ENCODE peak calls at places on chromosome 16, in nine cellular contexts. One of them, this sample, is unnamed.

GRCh38 chr16:7268182-7268581 is 64.5 kb upstream of the RBFOX1 start:
- DNase-seq in heart left ventricle: peak; percentile 19
- DNase-seq in mesothelial cell of epicardium: no peak
- DNase-seq in left ventricle myocardium inferior: no peak
- DNase-seq in transverse colon: no peak
- DNase-seq in SK-N-SH: peak; percentile 46
- DNase-seq in AG09319: no peak
- DNase-seq in pancreas: no peak
- DNase-seq in IMR-90: no peak
- DNase-seq in this sample: peak; percentile 25

GRCh38 chr16:74699666-74700065 is 996 bp downstream of the MLKL start:
- DNase-seq in heart left ventricle: no peak
- DNase-seq in mesothelial cell of epicardium: no peak
- DNase-seq in left ventricle myocardium inferior: no peak
- DNase-seq in transverse colon: peak; percentile 35
- DNase-seq in SK-N-SH: no peak
- DNase-seq in AG09319: no peak
- DNase-seq in pancreas: no peak
- DNase-seq in IMR-90: no peak
- DNase-seq in this sample: no peak

GRCh38 chr16:55543470-55543869 is 23.0 kb upstream of the CAPNS2 start:
- DNase-seq in heart left ventricle: no peak
- DNase-seq in mesothelial cell of epicardium: no peak
- DNase-seq in left ventricle myocardium inferior: no peak
- DNase-seq in transverse colon: no peak
- DNase-seq in SK-N-SH: peak; percentile 16
- DNase-seq in AG09319: no peak
- DNase-seq in pancreas: no peak
- DNase-seq in IMR-90: peak; percentile 41
- DNase-seq in this sample: no peak

GRCh38 chr16:78506372-78507193 is 407.1 kb downstream of the WWOX start:
- DNase-seq in heart left ventricle: no peak
- DNase-seq in mesothelial cell of epicardium: no peak
- DNase-seq in left ventricle myocardium inferior: no peak
- DNase-seq in transverse colon: no peak
- DNase-seq in SK-N-SH: no peak
- DNase-seq in AG09319: no peak
- DNase-seq in pancreas: no peak
- DNase-seq in IMR-90: no peak
- DNase-seq in this sample: no peak

GRCh38 chr16:9645911-9646310 is 536.3 kb downstream of the GRIN2A start:
- DNase-seq in heart left ventricle: no peak
- DNase-seq in mesothelial cell of epicardium: no peak
- DNase-seq in left ventricle myocardium inferior: no peak
- DNase-seq in transverse colon: no peak
- DNase-seq in SK-N-SH: no peak
- DNase-seq in AG09319: no peak
- DNase-seq in pancreas: no peak
- DNase-seq in IMR-90: no peak
- DNase-seq in this sample: no peak

GRCh38 chr16:57510016-57510871 is 24.0 kb upstream of the DOK4 start:
- DNase-seq in heart left ventricle: no peak
- DNase-seq in mesothelial cell of epicardium: no peak
- DNase-seq in left ventricle myocardium inferior: no peak
- DNase-seq in transverse colon: no peak
- DNase-seq in SK-N-SH: peak; percentile 85
- DNase-seq in AG09319: no peak
- DNase-seq in pancreas: no peak
- DNase-seq in IMR-90: no peak
- DNase-seq in this sample: no peak

GRCh38 chr16:1035066-1035415 is 37.5 kb upstream of the SSTR5 start:
- DNase-seq in heart left ventricle: no peak
- DNase-seq in mesothelial cell of epicardium: no peak
- DNase-seq in left ventricle myocardium inferior: no peak
- DNase-seq in transverse colon: no peak
- DNase-seq in SK-N-SH: no peak
- DNase-seq in AG09319: no peak
- DNase-seq in pancreas: no peak
- DNase-seq in IMR-90: no peak
- DNase-seq in this sample: no peak

GRCh38 chr16:85310868-85311585 is 198.8 kb upstream of the CIBAR2 start:
- DNase-seq in heart left ventricle: no peak
- DNase-seq in mesothelial cell of epicardium: no peak
- DNase-seq in left ventricle myocardium inferior: peak; percentile 37
- DNase-seq in transverse colon: no peak
- DNase-seq in SK-N-SH: no peak
- DNase-seq in AG09319: no peak
- DNase-seq in pancreas: peak; percentile 68
- DNase-seq in IMR-90: no peak
- DNase-seq in this sample: no peak

GRCh38 chr16:13300066-13300465 is 398.7 kb downstream of the SHISA9 start:
- DNase-seq in heart left ventricle: no peak
- DNase-seq in mesothelial cell of epicardium: no peak
- DNase-seq in left ventricle myocardium inferior: no peak
- DNase-seq in transverse colon: no peak
- DNase-seq in SK-N-SH: no peak
- DNase-seq in AG09319: no peak
- DNase-seq in pancreas: no peak
- DNase-seq in IMR-90: no peak
- DNase-seq in this sample: no peak

GRCh38 chr16:86363057-86363490 is 147.3 kb upstream of the FOXF1 start:
- DNase-seq in heart left ventricle: no peak
- DNase-seq in mesothelial cell of epicardium: no peak
- DNase-seq in left ventricle myocardium inferior: no peak
- DNase-seq in transverse colon: peak; percentile 23
- DNase-seq in SK-N-SH: no peak
- DNase-seq in AG09319: peak; percentile 91
- DNase-seq in pancreas: no peak
- DNase-seq in IMR-90: peak; percentile 98
- DNase-seq in this sample: no peak

GRCh38 chr16:31301708-31302400 is 42.1 kb downstream of the ITGAM start:
- DNase-seq in heart left ventricle: no peak
- DNase-seq in mesothelial cell of epicardium: no peak
- DNase-seq in left ventricle myocardium inferior: no peak
- DNase-seq in transverse colon: no peak
- DNase-seq in SK-N-SH: no peak
- DNase-seq in AG09319: no peak
- DNase-seq in pancreas: no peak
- DNase-seq in IMR-90: no peak
- DNase-seq in this sample: no peak

GRCh38 chr16:69150146-69150865 is 17.9 kb downstream of the UTP4 start:
- DNase-seq in heart left ventricle: peak; percentile 52
- DNase-seq in mesothelial cell of epicardium: no peak
- DNase-seq in left ventricle myocardium inferior: no peak
- DNase-seq in transverse colon: peak; percentile 60
- DNase-seq in SK-N-SH: peak; percentile 67
- DNase-seq in AG09319: peak; percentile 60
- DNase-seq in pancreas: no peak
- DNase-seq in IMR-90: peak; percentile 81
- DNase-seq in this sample: no peak

GRCh38 chr16:70808371-70808770 is 7.4 kb upstream of the VAC14 start:
- DNase-seq in heart left ventricle: no peak
- DNase-seq in mesothelial cell of epicardium: no peak
- DNase-seq in left ventricle myocardium inferior: no peak
- DNase-seq in transverse colon: no peak
- DNase-seq in SK-N-SH: no peak
- DNase-seq in AG09319: no peak
- DNase-seq in pancreas: no peak
- DNase-seq in IMR-90: no peak
- DNase-seq in this sample: no peak

GRCh38 chr16:24423332-24423731 is 116.0 kb upstream of the RBBP6 start:
- DNase-seq in heart left ventricle: no peak
- DNase-seq in mesothelial cell of epicardium: no peak
- DNase-seq in left ventricle myocardium inferior: no peak
- DNase-seq in transverse colon: no peak
- DNase-seq in SK-N-SH: no peak
- DNase-seq in AG09319: no peak
- DNase-seq in pancreas: no peak
- DNase-seq in IMR-90: no peak
- DNase-seq in this sample: no peak

GRCh38 chr16:82580293-82580900 is 46.4 kb upstream of the CDH13 start:
- DNase-seq in heart left ventricle: no peak
- DNase-seq in mesothelial cell of epicardium: no peak
- DNase-seq in left ventricle myocardium inferior: no peak
- DNase-seq in transverse colon: no peak
- DNase-seq in SK-N-SH: peak; percentile 22
- DNase-seq in AG09319: no peak
- DNase-seq in pancreas: no peak
- DNase-seq in IMR-90: no peak
- DNase-seq in this sample: no peak

GRCh38 chr16:55663225-55663624 is 7.4 kb downstream of the SLC6A2 start:
- DNase-seq in heart left ventricle: no peak
- DNase-seq in mesothelial cell of epicardium: no peak
- DNase-seq in left ventricle myocardium inferior: no peak
- DNase-seq in transverse colon: no peak
- DNase-seq in SK-N-SH: no peak
- DNase-seq in AG09319: no peak
- DNase-seq in pancreas: no peak
- DNase-seq in IMR-90: no peak
- DNase-seq in this sample: no peak

GRCh38 chr16:49951568-49952195 is 73.3 kb upstream of the CNEP1R1 start:
- DNase-seq in heart left ventricle: no peak
- DNase-seq in mesothelial cell of epicardium: no peak
- DNase-seq in left ventricle myocardium inferior: no peak
- DNase-seq in transverse colon: no peak
- DNase-seq in SK-N-SH: no peak
- DNase-seq in AG09319: no peak
- DNase-seq in pancreas: no peak
- DNase-seq in IMR-90: no peak
- DNase-seq in this sample: no peak
- TF ChIP-seq CTCF in heart left ventricle: no peak
- TF ChIP-seq CTCF in mesothelial cell of epicardium: no peak
- TF ChIP-seq CTCF in left ventricle myocardium inferior: no peak
- TF ChIP-seq CTCF in transverse colon: no peak
- TF ChIP-seq CTCF in SK-N-SH: no peak
- TF ChIP-seq CTCF in AG09319: no peak
- TF ChIP-seq CTCF in pancreas: no peak
- TF ChIP-seq CTCF in IMR-90: no peak
- TF ChIP-seq CTCF in this sample: no peak

GRCh38 chr16:51374346-51374745 is 223.3 kb upstream of the SALL1 start:
- DNase-seq in heart left ventricle: no peak
- DNase-seq in mesothelial cell of epicardium: no peak
- DNase-seq in left ventricle myocardium inferior: no peak
- DNase-seq in transverse colon: no peak
- DNase-seq in SK-N-SH: no peak
- DNase-seq in AG09319: peak; percentile 38
- DNase-seq in pancreas: no peak
- DNase-seq in IMR-90: peak; percentile 81
- DNase-seq in this sample: no peak

GRCh38 chr16:51374790-51375189 is 223.7 kb upstream of the SALL1 start:
- DNase-seq in heart left ventricle: no peak
- DNase-seq in mesothelial cell of epicardium: no peak
- DNase-seq in left ventricle myocardium inferior: no peak
- DNase-seq in transverse colon: no peak
- DNase-seq in SK-N-SH: no peak
- DNase-seq in AG09319: no peak
- DNase-seq in pancreas: no peak
- DNase-seq in IMR-90: no peak
- DNase-seq in this sample: no peak

DNA sequence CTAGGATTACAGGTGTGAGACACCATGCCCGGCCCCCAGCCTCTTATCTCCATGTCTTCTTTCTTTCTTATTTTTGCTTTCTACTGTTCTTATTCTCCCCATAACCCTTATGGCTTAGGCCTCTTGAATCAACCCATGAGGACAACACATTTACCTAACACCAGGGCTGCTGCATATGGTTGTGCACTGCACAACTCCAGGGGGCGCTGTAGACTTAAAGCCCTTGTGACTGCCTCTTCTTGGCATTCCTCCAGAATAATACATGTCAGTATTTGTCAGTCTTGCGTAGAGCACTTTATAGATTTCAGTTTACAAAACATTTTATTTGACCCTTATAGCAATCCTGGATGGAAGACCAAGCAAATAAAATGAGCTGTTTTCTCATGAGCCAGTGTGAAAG is 225.0 kb upstream of the SALL1 start:
- DNase-seq in heart left ventricle: no peak
- DNase-seq in mesothelial cell of epicardium: no peak
- DNase-seq in left ventricle myocardium inferior: no peak
- DNase-seq in transverse colon: no peak
- DNase-seq in SK-N-SH: no peak
- DNase-seq in AG09319: no peak
- DNase-seq in pancreas: no peak
- DNase-seq in IMR-90: no peak
- DNase-seq in this sample: no peak
- TF ChIP-seq CTCF in heart left ventricle: no peak
- TF ChIP-seq CTCF in mesothelial cell of epicardium: no peak
- TF ChIP-seq CTCF in left ventricle myocardium inferior: no peak
- TF ChIP-seq CTCF in transverse colon: no peak
- TF ChIP-seq CTCF in SK-N-SH: peak; percentile 25
- TF ChIP-seq CTCF in AG09319: no peak
- TF ChIP-seq CTCF in pancreas: no peak
- TF ChIP-seq CTCF in IMR-90: no peak
- TF ChIP-seq CTCF in this sample: no peak

GRCh38 chr16:80824623-80825364 is 20.4 kb upstream of the CDYL2 start:
- DNase-seq in heart left ventricle: no peak
- DNase-seq in mesothelial cell of epicardium: no peak
- DNase-seq in left ventricle myocardium inferior: no peak
- DNase-seq in transverse colon: peak; percentile 24
- DNase-seq in SK-N-SH: peak; percentile 38
- DNase-seq in AG09319: peak; percentile 27
- DNase-seq in pancreas: no peak
- DNase-seq in IMR-90: peak; percentile 67
- DNase-seq in this sample: no peak
- TF ChIP-seq CTCF in heart left ventricle: peak; percentile 78
- TF ChIP-seq CTCF in mesothelial cell of epicardium: peak; percentile 70
- TF ChIP-seq CTCF in left ventricle myocardium inferior: peak; percentile 80
- TF ChIP-seq CTCF in transverse colon: peak; percentile 67
- TF ChIP-seq CTCF in SK-N-SH: peak; percentile 84
- TF ChIP-seq CTCF in AG09319: peak; percentile 81
- TF ChIP-seq CTCF in pancreas: peak; percentile 56
- TF ChIP-seq CTCF in IMR-90: peak; percentile 73
- TF ChIP-seq CTCF in this sample: peak; percentile 63

GRCh38 chr16:67372664-67373063 is 20.6 kb downstream of the TPPP3 start:
- DNase-seq in heart left ventricle: no peak
- DNase-seq in mesothelial cell of epicardium: no peak
- DNase-seq in left ventricle myocardium inferior: no peak
- DNase-seq in transverse colon: no peak
- DNase-seq in SK-N-SH: peak; percentile 57
- DNase-seq in AG09319: peak; percentile 11
- DNase-seq in pancreas: no peak
- DNase-seq in IMR-90: peak; percentile 36
- DNase-seq in this sample: no peak
- TF ChIP-seq CTCF in heart left ventricle: peak; percentile 59
- TF ChIP-seq CTCF in mesothelial cell of epicardium: peak; percentile 21
- TF ChIP-seq CTCF in left ventricle myocardium inferior: peak; percentile 58
- TF ChIP-seq CTCF in transverse colon: peak; percentile 30
- TF ChIP-seq CTCF in SK-N-SH: peak; percentile 72
- TF ChIP-seq CTCF in AG09319: peak; percentile 52
- TF ChIP-seq CTCF in pancreas: no peak
- TF ChIP-seq CTCF in IMR-90: peak; percentile 57
- TF ChIP-seq CTCF in this sample: peak; percentile 44

DNA sequence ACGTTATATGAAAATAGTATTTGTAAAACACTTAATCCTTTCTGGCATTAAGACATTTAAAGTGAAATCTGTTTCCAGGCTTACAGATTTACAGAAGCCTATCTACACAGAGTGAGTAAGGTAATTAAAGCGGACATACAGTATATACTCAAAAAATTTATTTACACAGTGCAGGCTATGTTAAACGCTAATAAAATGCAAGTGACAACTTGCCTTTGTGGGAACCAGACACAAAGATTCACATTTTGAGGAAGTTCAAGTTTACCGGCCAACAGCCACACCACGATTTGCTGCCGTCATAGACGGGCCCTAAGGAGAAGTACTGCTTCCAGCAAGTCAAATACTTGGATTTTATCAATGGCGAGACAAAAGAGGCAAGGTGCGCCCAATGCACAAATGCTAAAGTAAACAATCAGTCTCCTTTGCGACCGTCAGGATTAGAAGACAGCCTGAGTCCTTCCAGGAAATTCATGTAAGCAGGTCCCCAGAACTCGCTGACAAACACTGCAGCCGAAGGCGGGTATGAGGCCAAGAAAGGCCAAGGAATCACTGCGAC is 799 bp downstream of the VPS35 start:
- DNase-seq in heart left ventricle: peak; percentile 34
- DNase-seq in mesothelial cell of epicardium: no peak
- DNase-seq in left ventricle myocardium inferior: peak; percentile 25
- DNase-seq in transverse colon: peak; percentile 51
- DNase-seq in SK-N-SH: no peak
- DNase-seq in AG09319: no peak
- DNase-seq in pancreas: no peak
- DNase-seq in IMR-90: peak; percentile 20
- DNase-seq in this sample: no peak
- TF ChIP-seq CTCF in heart left ventricle: no peak
- TF ChIP-seq CTCF in mesothelial cell of epicardium: no peak
- TF ChIP-seq CTCF in left ventricle myocardium inferior: no peak
- TF ChIP-seq CTCF in transverse colon: no peak
- TF ChIP-seq CTCF in SK-N-SH: no peak
- TF ChIP-seq CTCF in AG09319: no peak
- TF ChIP-seq CTCF in pancreas: no peak
- TF ChIP-seq CTCF in IMR-90: no peak
- TF ChIP-seq CTCF in this sample: peak; percentile 12